ENCODE peak calls at places on chromosomes 7 and 10, in eight cellular contexts. Y is RWPE2; B is lower lobe of right lung; X is body of pancreas; L is tibial nerve; H is cardiac muscle cell; K is stomach; A is CD8-positive, alpha-beta T cell. Q is an unnamed sample. For H3K4me1, the result is how much of the 10 kb centered on the place peaks cover.

GRCh38 chr7:106279425-106280182 is 5.2 kb downstream of the NAMPT start:
- DNase-seq in Y (no peak), B (no peak), X (no peak), L (no peak), H (no peak), K (no peak), A (no peak), Q (no peak)

GRCh38 chr10:23994459-23995046 is 214.4 kb upstream of the KIAA1217 start:
- DNase-seq in Y (no peak), B (peak), X (peak), L (peak), H (peak), K (peak), A (no peak), Q (peak)

GRCh38 chr10:119025336-119025735 is 4.2 kb upstream of the NANOS1 start:
- DNase-seq in Y (peak), B (peak), X (peak), L (no peak), H (peak), K (peak), A (no peak), Q (peak)

GRCh38 chr10:49131507-49132385 is 2.1 kb downstream of the FAM170B start:
- DNase-seq in Y (no peak), B (no peak), X (no peak), L (no peak), H (no peak), K (no peak), A (no peak), Q (peak)

GRCh38 chr7:55365103-55365679 is at the start of gene LANCL2:
- DNase-seq in Y (no peak), B (peak), X (no peak), L (no peak), H (peak), K (peak), A (peak), Q (no peak)

GRCh38 chr7:111018960-111019835 is 71.7 kb upstream of the LRRN3 start:
- DNase-seq in Y (no peak), B (no peak), X (no peak), L (no peak), H (peak), K (no peak), A (peak), Q (no peak)

GRCh38 chr10:58291538-58292174 is 22.7 kb downstream of the CISD1 start:
- DNase-seq in Y (no peak), B (no peak), X (peak), L (no peak), H (peak), K (no peak), A (peak), Q (no peak)

GRCh38 chr10:85864866-85865526 is 501.6 kb downstream of the GRID1 start:
- DNase-seq in Y (no peak), B (no peak), X (no peak), L (no peak), H (no peak), K (no peak), A (no peak), Q (no peak)

GRCh38 chr7:155223021-155223420 is 74.7 kb upstream of the INSIG1 start:
- DNase-seq in Y (no peak), B (no peak), X (no peak), L (no peak), H (no peak), K (no peak), A (no peak), Q (no peak)

GRCh38 chr7:133023370-133024075 is 58.4 kb downstream of the CHCHD3 start:
- DNase-seq in Y (no peak), B (no peak), X (no peak), L (no peak), H (no peak), K (no peak), A (no peak), Q (no peak)

GRCh38 chr7:112873831-112874553 is 83.8 kb upstream of the TMEM168 start:
- DNase-seq in Y (no peak), B (no peak), X (no peak), L (no peak), H (no peak), K (no peak), A (no peak), Q (no peak)

GRCh38 chr7:16915405-16915804 is 33.6 kb upstream of the AGR3 start:
- DNase-seq in Y (peak), B (no peak), X (no peak), L (no peak), H (no peak), K (no peak), A (no peak), Q (no peak)

GRCh38 chr10:70950062-70950461 is 61.7 kb upstream of the PCBD1 start:
- DNase-seq in Y (no peak), B (no peak), X (no peak), L (no peak), H (peak), K (no peak), A (no peak), Q (no peak)

GRCh38 chr7:44973610-44974401 is 5.0 kb downstream of the MYO1G start:
- DNase-seq in Y (no peak), B (no peak), X (peak), L (no peak), H (no peak), K (peak), A (peak), Q (peak)

GRCh38 chr7:85890244-85890811 is 703.5 kb upstream of the SEMA3D start:
- DNase-seq in Y (no peak), B (no peak), X (no peak), L (no peak), H (peak), K (no peak), A (no peak), Q (no peak)

GRCh38 chr10:24952701-24953349 is 419 bp upstream of the PRTFDC1 start:
- DNase-seq in Y (no peak), B (peak), X (peak), L (no peak), H (peak), K (peak), A (peak), Q (peak)

GRCh38 chr7:44581426-44581906 is 565 bp downstream of the TMED4 start:
- DNase-seq in Y (no peak), B (no peak), X (peak), L (no peak), H (no peak), K (peak), A (peak), Q (no peak)

GRCh38 chr10:30437039-30437781 is 3.2 kb downstream of the MAP3K8 start:
- DNase-seq in Y (no peak), B (no peak), X (no peak), L (no peak), H (no peak), K (no peak), A (peak), Q (no peak)

GRCh38 chr7:18535811-18536413 is 40.4 kb downstream of the HDAC9 start:
- DNase-seq in Y (no peak), B (no peak), X (no peak), L (no peak), H (no peak), K (no peak), A (no peak), Q (no peak)

GRCh38 chr10:61051356-61051755 is 107.4 kb upstream of the RHOBTB1 start:
- DNase-seq in Y (no peak), B (no peak), X (no peak), L (no peak), H (no peak), K (no peak), A (no peak), Q (no peak)

GRCh38 chr7:124071843-124072242 is 39.0 kb upstream of the TMEM229A start:
- DNase-seq in Y (no peak), B (no peak), X (no peak), L (no peak), H (no peak), K (no peak), A (no peak), Q (no peak)

GRCh38 chr10:75658036-75658435 is 226.6 kb downstream of the LRMDA start:
- DNase-seq in Y (no peak), B (no peak), X (no peak), L (no peak), H (no peak), K (no peak), A (no peak), Q (no peak)

GRCh38 chr10:129715805-129716785 is 248.0 kb downstream of the EBF3 start:
- DNase-seq in Y (no peak), B (no peak), X (no peak), L (no peak), H (no peak), K (no peak), A (no peak), Q (no peak)

GRCh38 chr7:153061913-153062528 is 302.5 kb downstream of the ACTR3B start:
- DNase-seq in Y (no peak), B (no peak), X (no peak), L (no peak), H (peak), K (no peak), A (no peak), Q (no peak)

GRCh38 chr7:6446977-6447588 is 671 bp downstream of the DAGLB start:
- DNase-seq in Y (peak), B (peak), X (peak), L (peak), H (peak), K (peak), A (peak), Q (peak)

GRCh38 chr10:4775808-4776207 is 50.2 kb upstream of the AKR1E2 start:
- DNase-seq in Y (no peak), B (no peak), X (no peak), L (no peak), H (no peak), K (no peak), A (no peak), Q (no peak)

DNA sequence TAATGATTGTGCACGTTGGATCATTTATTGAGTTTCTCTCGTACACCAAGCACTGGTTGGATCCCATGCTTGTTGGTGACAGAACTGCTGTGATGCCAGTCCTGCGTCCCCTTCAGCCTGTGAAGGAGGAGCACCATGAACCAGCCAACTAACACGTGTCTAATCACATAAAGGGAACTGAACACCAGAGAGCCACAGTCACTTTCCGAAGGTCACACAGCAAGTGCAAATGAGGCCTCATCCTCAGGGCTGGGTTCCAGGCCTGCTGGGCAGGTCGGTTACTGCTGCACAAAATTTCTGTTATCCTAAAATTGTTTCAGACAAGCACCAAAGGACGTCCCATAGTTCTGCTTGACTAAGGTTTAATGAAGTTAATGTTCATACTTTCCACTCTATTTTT is 332.0 kb upstream of the ZNF32 start:
- DNase-seq in Y (no peak), B (no peak), X (no peak), L (no peak), H (no peak), K (no peak), A (no peak), Q (no peak)
- H3K27ac ChIP-seq in Y (no peak), B (no peak), X (no peak), L (no peak), H (no peak), K (no peak), A (no peak), Q (peak)

DNA sequence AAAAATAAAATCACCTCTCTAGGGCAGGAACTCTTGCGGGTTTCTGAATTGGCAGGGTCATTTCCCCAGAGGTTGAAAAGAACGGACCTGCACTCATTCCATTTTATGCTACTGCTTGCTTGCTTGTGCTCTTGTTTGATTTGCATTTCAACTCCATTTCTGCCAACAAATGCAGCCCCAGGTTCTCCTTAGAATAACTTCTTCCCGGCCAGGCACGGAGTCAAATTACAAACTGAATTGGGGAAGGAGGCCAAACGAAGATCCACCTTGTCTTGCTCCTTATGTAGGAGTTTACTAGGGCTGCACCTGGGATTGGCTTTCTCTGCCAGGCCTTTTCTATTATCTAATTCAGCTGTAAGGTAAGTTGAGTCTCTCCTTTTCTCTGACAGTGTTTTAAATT is 79.6 kb downstream of the HGF start:
- DNase-seq in Y (no peak), B (no peak), X (no peak), L (no peak), H (peak), K (no peak), A (no peak), Q (no peak)
- H3K4me1 ChIP-seq in Y (under half), B (under half), X (under half), L (under half), H (under half), K (under half), A (under half), Q (under half)

GRCh38 chr10:11263039-11263345 is 245.3 kb downstream of the CELF2 start:
- DNase-seq in Y (no peak), B (no peak), X (no peak), L (no peak), H (no peak), K (no peak), A (no peak), Q (no peak)

GRCh38 chr10:11262210-11263038 is 244.8 kb downstream of the CELF2 start:
- DNase-seq in Y (no peak), B (no peak), X (no peak), L (no peak), H (no peak), K (no peak), A (no peak), Q (no peak)

GRCh38 chr10:11261687-11262086 is 244.0 kb downstream of the CELF2 start:
- DNase-seq in Y (no peak), B (no peak), X (peak), L (no peak), H (peak), K (no peak), A (no peak), Q (no peak)

GRCh38 chr10:11261143-11261542 is 243.5 kb downstream of the CELF2 start:
- DNase-seq in Y (no peak), B (no peak), X (no peak), L (no peak), H (no peak), K (no peak), A (no peak), Q (no peak)

GRCh38 chr10:11260136-11260535 is 242.5 kb downstream of the CELF2 start:
- DNase-seq in Y (no peak), B (no peak), X (no peak), L (no peak), H (peak), K (no peak), A (no peak), Q (no peak)
- TF ChIP-seq CTCF in Y (no peak), B (no peak), X (no peak), L (no peak), H (no peak), K (no peak), A (no peak), Q (peak)

GRCh38 chr10:104608076-104608828 is 32.8 kb upstream of the SORCS3 start:
- DNase-seq in Y (no peak), B (no peak), X (no peak), L (no peak), H (no peak), K (no peak), A (no peak), Q (no peak)
- H3K27ac ChIP-seq in Y (no peak), B (no peak), X (no peak), L (no peak), H (no peak), K (no peak), A (no peak), Q (no peak)

Q was measured in left ventricle myocardium inferior.